ENCODE peak calls at places on chromosomes 1 and 21, in four cellular contexts. H is Peyer's patch, F is transverse colon, C is cardiac muscle cell. N is an unnamed sample.
A peak's percentile ranks its signal among the peaks of the same experiment; 100 is the strongest.

GRCh38 chr1:15902882-15903281 is 55.4 kb downstream of the SPEN start:
- DNase-seq in F (no peak), H (no peak), C (no peak), N (no peak)

GRCh38 chr1:157734328-157734727 is 33.8 kb upstream of the FCRL3 start:
- DNase-seq in C (peak; percentile 32), F (no peak), H (no peak), N (no peak)

GRCh38 chr1:10655002-10655401 is 141.4 kb downstream of the CASZ1 start:
- DNase-seq in H (no peak), F (no peak), C (no peak), N (no peak)

GRCh38 chr21:36539434-36540150 is 59.7 kb upstream of the CLDN14 start:
- DNase-seq in C (no peak), H (no peak), F (no peak), N (no peak)

GRCh38 chr1:20654104-20654690 is 7.0 kb downstream of the DDOST start:
- DNase-seq in H (no peak), F (no peak), C (no peak), N (no peak)

GRCh38 chr1:89566761-89567174 is 42.1 kb downstream of the LRRC8B start:
- DNase-seq in F (peak; percentile 14), C (peak; percentile 51), H (no peak), N (no peak)

GRCh38 chr1:221823566-221823965 is 81.7 kb upstream of the DUSP10 start:
- DNase-seq in C (no peak), F (no peak), H (no peak), N (no peak)

GRCh38 chr1:51949014-51949702 is 41.3 kb downstream of the RAB3B start:
- DNase-seq in F (no peak), C (no peak), H (no peak), N (no peak)

GRCh38 chr1:173749137-173749536 is 34.4 kb downstream of the KLHL20 start:
- DNase-seq in F (no peak), H (no peak), C (no peak), N (no peak)

GRCh38 chr21:17003221-17003620 is 509.6 kb upstream of the CXADR start:
- DNase-seq in C (no peak), H (no peak), F (no peak), N (no peak)

GRCh38 chr1:84724128-84724860 is 34.0 kb upstream of the SSX2IP start:
- DNase-seq in F (peak; percentile 14), C (no peak), H (peak; percentile 48), N (peak; percentile 64)

GRCh38 chr1:147509786-147510360 is 31.4 kb upstream of the BCL9 start:
- DNase-seq in F (no peak), H (no peak), C (peak; percentile 66), N (no peak)

GRCh38 chr1:231636157-231636556 is 9.6 kb downstream of the DISC1 start:
- DNase-seq in H (no peak), F (no peak), C (no peak), N (no peak)

GRCh38 chr1:219201656-219202055 is 28.0 kb downstream of the LYPLAL1 start:
- DNase-seq in C (no peak), F (no peak), H (no peak), N (no peak)

GRCh38 chr1:219206350-219206749 is 32.7 kb downstream of the LYPLAL1 start:
- DNase-seq in F (no peak), H (no peak), C (no peak), N (no peak)

DNA sequence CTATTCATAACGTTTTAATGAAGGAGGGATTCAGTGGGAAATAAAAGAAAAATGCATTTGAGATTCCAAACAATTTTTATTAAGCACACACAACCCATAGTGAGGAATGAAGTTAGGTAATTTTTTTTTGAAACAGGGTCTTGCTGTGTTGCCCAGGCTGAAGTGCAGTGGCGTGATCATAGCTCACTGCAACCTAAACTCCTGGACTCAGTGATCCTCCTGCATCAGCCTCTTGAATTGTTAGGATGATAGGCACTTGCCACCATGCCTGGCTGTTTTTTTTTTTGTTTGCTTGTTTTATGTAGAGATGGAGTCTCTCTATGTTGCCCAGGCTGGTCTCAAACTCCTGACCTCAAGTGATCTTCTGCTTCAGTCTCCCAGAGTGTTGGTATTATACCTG is 28.9 kb downstream of the LYPLAL1 start:
- DNase-seq in F (no peak), C (no peak), H (no peak), N (no peak)
- H3K4me3 ChIP-seq in F (no peak overlapping the region), C (no peak overlapping the region), H (no peak overlapping the region), N (no peak overlapping the region)

DNA sequence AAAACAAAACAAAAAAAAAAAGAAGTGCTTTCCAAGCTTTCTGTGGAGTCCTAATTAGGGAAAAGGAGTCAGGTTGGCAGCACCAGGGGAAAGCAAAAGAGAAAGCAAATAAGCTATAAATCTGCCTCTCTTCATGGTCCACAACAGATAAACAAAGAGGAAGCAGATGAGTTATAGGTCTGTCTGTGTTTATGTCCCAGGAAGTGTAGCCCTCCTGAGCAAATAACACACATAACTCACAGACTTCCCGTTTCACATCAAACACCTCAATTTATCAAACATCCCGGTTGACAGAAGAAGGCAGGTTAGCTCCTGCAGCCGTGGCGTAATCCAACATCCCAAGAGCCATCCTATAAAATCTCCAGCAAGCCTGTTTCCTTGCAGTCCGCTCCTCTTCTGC is 5.6 kb upstream of the SLC2A5 start:
- DNase-seq in C (no peak), H (no peak), F (no peak), N (no peak)
- H3K4me1 ChIP-seq in C (peaks cover 5% of the 10 kb centered on the region), H (no peaks in the 10 kb centered on the region), F (peaks cover 38% of the 10 kb centered on the region), N (no peaks in the 10 kb centered on the region)

DNA sequence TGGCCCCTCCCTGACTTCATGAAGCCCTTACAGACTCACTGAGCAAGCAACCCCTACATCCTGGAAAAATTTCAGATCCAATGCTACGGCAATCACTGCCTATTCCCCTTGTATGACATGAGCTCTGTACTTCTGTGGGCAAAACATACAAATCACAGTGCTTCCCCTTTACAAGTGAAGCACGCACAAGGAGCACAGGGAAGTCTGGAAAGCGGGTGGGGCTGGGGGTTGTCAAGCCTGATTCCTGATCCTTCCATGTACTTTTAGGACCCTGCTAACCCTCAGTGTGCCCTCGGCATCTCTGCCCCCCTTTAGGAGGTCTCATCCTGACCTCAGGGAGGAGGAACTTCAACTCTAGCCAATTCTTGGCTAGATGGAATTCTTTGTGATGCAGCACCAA is 405.7 kb upstream of the POU3F1 start:
- DNase-seq in C (no peak), F (no peak), H (no peak), N (no peak)
- H3K27me3 ChIP-seq in C (no peaks in the 10 kb centered on the region), F (peaks cover 10% of the 10 kb centered on the region), H (no peaks in the 10 kb centered on the region), N (no peaks in the 10 kb centered on the region)

DNA sequence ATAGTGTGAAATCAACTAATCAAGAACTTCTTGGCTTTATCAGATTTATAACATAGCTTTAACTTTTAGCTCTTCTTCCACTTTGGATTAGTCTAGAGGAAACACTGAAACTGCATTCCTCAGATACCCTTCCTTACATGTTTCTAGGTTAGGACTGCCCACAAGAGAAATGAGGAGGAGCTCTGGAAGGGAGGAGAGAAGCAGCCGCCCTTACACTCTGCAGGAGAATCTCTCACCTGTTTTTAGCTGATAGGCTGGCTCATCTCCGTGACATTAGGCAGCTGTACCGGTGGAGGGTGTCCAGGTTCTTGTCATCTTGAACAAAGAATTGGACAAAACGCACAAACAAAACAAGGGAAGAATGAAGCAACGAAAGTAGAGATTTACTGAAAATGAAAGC is 525.0 kb upstream of the CHRM3 start:
- DNase-seq in H (no peak), C (no peak), F (no peak), N (no peak)
- H3K4me3 ChIP-seq in H (no peak overlapping the region), C (no peak overlapping the region), F (no peak overlapping the region), N (no peak overlapping the region)

DNA sequence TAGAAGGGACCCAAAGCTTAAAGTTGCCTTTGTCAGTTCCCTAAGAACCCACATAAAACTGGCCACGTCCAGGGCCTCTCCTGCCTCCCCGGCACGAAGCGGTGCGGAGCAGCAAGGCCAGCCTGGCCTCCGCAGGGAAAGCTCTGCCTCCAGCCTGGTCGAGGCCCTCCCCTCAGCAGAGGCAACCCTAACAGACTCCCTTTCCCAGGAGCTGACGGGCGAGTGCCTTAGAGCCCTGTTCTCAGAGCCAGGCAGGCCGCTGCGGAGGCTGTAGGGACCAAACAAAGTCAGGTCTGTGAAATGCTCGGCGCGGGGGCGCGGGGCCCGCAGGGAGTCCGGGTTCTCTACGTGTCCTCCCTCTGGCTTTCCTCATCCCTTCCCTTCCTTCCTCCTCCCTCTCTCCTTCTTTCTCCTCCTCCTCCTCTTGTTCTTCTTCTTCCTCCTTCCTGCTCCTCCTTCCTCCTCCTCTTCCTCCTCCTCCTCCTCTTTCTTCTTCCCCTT is 40.7 kb downstream of the RIPK4 start:
- DNase-seq in F (no peak), H (no peak), C (no peak), N (no peak)
- H3K4me1 ChIP-seq in F (no peaks in the 10 kb centered on the region), H (no peaks in the 10 kb centered on the region), C (no peaks in the 10 kb centered on the region), N (peaks cover 1% of the 10 kb centered on the region)

DNA sequence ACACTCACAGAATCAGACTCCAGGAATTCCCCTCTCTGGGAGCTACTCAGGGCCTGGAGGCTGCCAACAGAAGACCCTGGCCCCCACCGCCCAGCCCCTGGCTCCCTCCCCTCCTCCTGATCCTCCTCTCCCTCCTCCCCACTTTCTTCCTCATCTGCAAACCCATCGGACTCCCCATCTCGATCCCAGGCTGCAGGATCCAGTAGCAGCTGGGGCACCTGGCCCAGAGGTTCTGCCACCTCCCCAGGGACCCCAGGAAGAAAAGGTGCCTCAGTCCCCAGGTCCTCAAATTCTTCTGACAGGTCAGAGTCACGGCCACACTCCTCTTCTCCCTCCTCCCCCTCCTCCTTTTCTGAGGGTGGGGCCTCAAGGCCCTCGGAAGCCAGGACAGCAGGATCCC is 7.4 kb downstream of the NES start:
- DNase-seq in C (no peak), H (no peak), F (no peak), N (no peak)
- H3K27me3 ChIP-seq in C (no peaks in the 10 kb centered on the region), H (no peaks in the 10 kb centered on the region), F (peaks cover 11% of the 10 kb centered on the region), N (no peaks in the 10 kb centered on the region)

GRCh38 chr1:64038965-64039926 is 164.2 kb upstream of the UBE2U start:
- DNase-seq in F (no peak), H (no peak), C (peak; percentile 25), N (peak; percentile 31)
- H3K4me3 ChIP-seq in F (no peak overlapping the region), H (no peak overlapping the region), C (no peak overlapping the region), N (no peak overlapping the region)

GRCh38 chr1:13809461-13810159 is 109.6 kb downstream of the PRDM2 start:
- DNase-seq in F (no peak), H (no peak), C (no peak), N (no peak)
- H3K4me1 ChIP-seq in F (no peaks in the 10 kb centered on the region), H (no peaks in the 10 kb centered on the region), C (no peaks in the 10 kb centered on the region), N (no peaks in the 10 kb centered on the region)

GRCh38 chr1:213619026-213619425 is 368.7 kb upstream of the PROX1 start:
- DNase-seq in H (no peak), C (no peak), F (no peak), N (no peak)

GRCh38 chr1:213617133-213617532 is 370.6 kb upstream of the PROX1 start:
- DNase-seq in C (no peak), F (no peak), H (no peak), N (no peak)

GRCh38 chr1:213613549-213613948 is 374.2 kb upstream of the PROX1 start:
- DNase-seq in H (no peak), F (no peak), C (no peak), N (no peak)

GRCh38 chr1:213618094-213618493 is 369.7 kb upstream of the PROX1 start:
- DNase-seq in H (no peak), F (no peak), C (no peak), N (no peak)

DNA sequence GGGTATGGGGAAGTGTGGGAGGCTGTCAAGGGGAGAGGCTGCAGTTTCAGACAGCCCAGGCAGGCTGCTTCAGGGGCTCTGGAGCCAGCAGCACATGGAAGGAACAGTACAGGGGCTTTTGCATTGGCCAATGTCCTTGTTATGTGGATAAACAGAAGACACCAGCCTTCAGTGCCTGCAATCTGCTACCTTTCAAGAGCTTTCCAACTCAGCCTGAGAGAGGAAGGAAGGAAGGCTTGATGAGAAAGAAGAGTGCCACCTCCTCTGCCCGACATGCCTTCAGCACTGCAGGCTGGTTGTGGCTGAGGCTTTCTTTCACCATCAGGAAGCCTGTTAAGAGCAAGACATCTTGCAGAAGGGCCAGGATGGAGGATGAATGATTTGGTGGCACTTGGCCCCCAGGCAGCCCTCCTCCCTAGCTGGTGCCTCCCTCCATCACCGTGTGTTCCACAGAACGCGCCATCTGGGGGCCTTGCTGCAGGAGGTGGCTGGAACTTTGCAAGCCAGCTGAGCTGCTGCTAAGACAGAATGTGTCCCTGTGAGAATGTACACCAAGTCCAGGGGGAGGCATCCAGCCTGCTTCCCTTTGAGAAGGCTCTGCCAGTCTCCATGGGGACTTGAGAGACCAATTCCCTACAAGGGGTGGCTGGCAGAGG is 372.4 kb upstream of the PROX1 start:
- DNase-seq in C (no peak), F (no peak), H (no peak), N (no peak)
- H3K27me3 ChIP-seq in C (no peaks in the 10 kb centered on the region), F (no peaks in the 10 kb centered on the region), H (no peaks in the 10 kb centered on the region), N (no peaks in the 10 kb centered on the region)

N was measured in iPS DF 6.9.